ENCODE peak calls at places on chromosomes 6 and 20, in seven cellular contexts. N is fibroblast of mammary gland, Z is heart right ventricle, A is fibroblast of villous mesenchyme, D is neural crest cell, K is natural killer cell, B is nephron progenitor cell. M is an unnamed sample.

GRCh38 chr20:47605673-47606413 is 104.2 kb downstream of the NCOA3 start:
- DNase-seq in A (no peak), B (no peak), D (no peak), Z (no peak), N (no peak), K (no peak), M (no peak)

GRCh38 chr6:98747246-98747645 is 87.1 kb upstream of the POU3F2 start:
- DNase-seq in A (no peak), Z (no peak), N (no peak), D (no peak), K (no peak), B (no peak), M (no peak)

GRCh38 chr6:71082033-71082620 is 125.3 kb upstream of the B3GAT2 start:
- DNase-seq in Z (no peak), N (peak), K (no peak), D (no peak), A (peak), B (no peak), M (no peak)

GRCh38 chr6:111418971-111419693 is 63.9 kb downstream of the REV3L start:
- DNase-seq in N (peak), D (no peak), Z (no peak), K (no peak), B (no peak), A (peak), M (no peak)

GRCh38 chr6:11648436-11648775 is 110.9 kb downstream of the TMEM170B start:
- DNase-seq in K (no peak), D (no peak), B (no peak), Z (no peak), N (no peak), A (no peak), M (no peak)

GRCh38 chr6:168648240-168648639 is 207.3 kb downstream of the SMOC2 start:
- DNase-seq in D (no peak), K (no peak), Z (peak), A (no peak), B (no peak), N (no peak), M (no peak)

GRCh38 chr6:125953502-125953875 is 3.1 kb upstream of the HINT3 start:
- DNase-seq in K (no peak), B (peak), D (no peak), Z (no peak), N (no peak), A (no peak), M (no peak)

GRCh38 chr6:135535989-135536414 is 38.5 kb upstream of the AHI1 start:
- DNase-seq in Z (peak), B (peak), D (peak), N (peak), A (peak), K (no peak), M (no peak)

GRCh38 chr6:108621117-108621516 is 60.4 kb downstream of the FOXO3 start:
- DNase-seq in A (peak), K (no peak), Z (no peak), D (no peak), B (no peak), N (peak), M (no peak)

GRCh38 chr6:43355862-43356590 is 13.4 kb downstream of the ZNF318 start:
- DNase-seq in K (no peak), D (no peak), B (no peak), N (no peak), A (no peak), Z (peak), M (no peak)

GRCh38 chr6:56516003-56516402 is 126.7 kb downstream of the DST start:
- DNase-seq in B (no peak), K (no peak), D (no peak), N (no peak), Z (no peak), A (no peak), M (no peak)

GRCh38 chr6:155387551-155387950 is 68.1 kb downstream of the NOX3 start:
- DNase-seq in N (no peak), A (no peak), Z (no peak), B (no peak), K (no peak), D (no peak), M (no peak)

GRCh38 chr6:102981631-102982030 is 1588.1 kb downstream of the GRIK2 start:
- DNase-seq in A (no peak), B (no peak), D (no peak), N (no peak), Z (no peak), K (no peak), M (no peak)

GRCh38 chr6:32838114-32838958 is at the start of gene TAP2:
- DNase-seq in B (peak), A (peak), N (peak), K (peak), Z (peak), D (peak), M (peak)

GRCh38 chr6:100289285-100289684 is 175.4 kb downstream of the SIM1 start:
- DNase-seq in K (no peak), A (no peak), N (no peak), B (no peak), Z (no peak), D (no peak), M (no peak)

GRCh38 chr6:136772685-136773472 is 19.4 kb downstream of the MAP3K5 start:
- DNase-seq in Z (peak), K (no peak), N (no peak), D (no peak), A (no peak), B (no peak), M (no peak)

GRCh38 chr20:56616704-56617103 is 12.4 kb upstream of the TFAP2C start:
- DNase-seq in Z (no peak), K (no peak), B (no peak), D (no peak), N (no peak), A (no peak), M (no peak)

GRCh38 chr6:55922406-55922805 is 47.0 kb upstream of the BMP5 start:
- DNase-seq in A (no peak), K (no peak), B (no peak), Z (no peak), D (no peak), N (no peak), M (no peak)

GRCh38 chr6:92114091-92114490 is 1305.3 kb downstream of the EPHA7 start:
- DNase-seq in A (no peak), Z (no peak), D (no peak), K (no peak), N (no peak), B (no peak), M (no peak)

GRCh38 chr6:169978615-169979161 is 227.3 kb downstream of the ERMARD start:
- DNase-seq in D (no peak), B (no peak), K (no peak), N (peak), A (peak), Z (no peak), M (no peak)

GRCh38 chr6:127547215-127547614 is 28.1 kb upstream of the MTCL3 start:
- DNase-seq in K (no peak), A (no peak), N (peak), B (no peak), D (no peak), Z (no peak), M (no peak)

GRCh38 chr6:111950661-111951426 is 77.6 kb upstream of the FYN start:
- DNase-seq in A (no peak), K (no peak), N (peak), Z (peak), D (no peak), B (peak), M (no peak)

GRCh38 chr20:8860011-8860495 is 208.8 kb upstream of the PLCB4 start:
- DNase-seq in A (peak), N (peak), B (no peak), D (no peak), Z (no peak), K (no peak), M (no peak)

GRCh38 chr20:43761396-43762340 is 34.9 kb upstream of the GTSF1L start:
- DNase-seq in A (no peak), K (no peak), N (peak), B (no peak), D (no peak), Z (no peak), M (no peak)

GRCh38 chr20:53427951-53428350 is 165.7 kb downstream of the ZNF217 start:
- DNase-seq in K (no peak), Z (no peak), B (no peak), A (no peak), N (no peak), D (no peak), M (no peak)

GRCh38 chr6:43471399-43471798 is 6.0 kb upstream of the TJAP1 start:
- DNase-seq in K (no peak), Z (no peak), N (no peak), A (no peak), D (no peak), B (no peak), M (no peak)

GRCh38 chr6:170228581-170229310 is 62.1 kb downstream of the DLL1 start:
- DNase-seq in Z (no peak), A (no peak), D (no peak), K (no peak), N (no peak), B (no peak), M (no peak)

GRCh38 chr6:125511809-125512341 is 210.1 kb upstream of the HDDC2 start:
- DNase-seq in N (peak), K (no peak), B (no peak), Z (no peak), D (no peak), A (peak), M (no peak)

GRCh38 chr6:17233531-17233930 is 47.6 kb upstream of the RBM24 start:
- DNase-seq in K (no peak), B (no peak), N (peak), D (no peak), Z (no peak), A (no peak), M (no peak)

GRCh38 chr20:45963059-45964011 is 8.7 kb downstream of the ZNF335 start:
- DNase-seq in B (no peak), N (peak), K (no peak), D (no peak), A (peak), Z (no peak), M (no peak)

GRCh38 chr6:6785163-6785521 is 196.6 kb downstream of the LY86 start:
- DNase-seq in Z (no peak), A (no peak), D (no peak), N (peak), K (no peak), B (no peak), M (no peak)

GRCh38 chr6:104940881-104941693 is 15.8 kb upstream of the LIN28B start:
- DNase-seq in N (peak), B (peak), D (peak), A (peak), Z (no peak), K (no peak), M (peak)

GRCh38 chr6:43269273-43270007 is 26.2 kb downstream of the TTBK1 start:
- DNase-seq in B (peak), N (no peak), A (no peak), K (peak), D (no peak), Z (peak), M (no peak)

GRCh38 chr20:19995220-19995863 is 21.8 kb upstream of the NAA20 start:
- DNase-seq in K (no peak), N (peak), B (no peak), A (peak), Z (peak), D (no peak), M (no peak)

GRCh38 chr6:4687989-4688947 is 87.9 kb upstream of the CDYL start:
- DNase-seq in B (no peak), N (peak), A (peak), D (no peak), Z (no peak), K (no peak), M (no peak)

GRCh38 chr20:20549699-20550098 is 162.7 kb downstream of the RALGAPA2 start:
- DNase-seq in Z (no peak), B (no peak), N (peak), A (peak), D (no peak), K (no peak), M (no peak)

GRCh38 chr6:2434116-2434515 is 188.7 kb upstream of the GMDS start:
- DNase-seq in B (no peak), A (no peak), K (no peak), N (no peak), D (no peak), Z (no peak), M (no peak)

GRCh38 chr6:114997813-114998292 is 655.0 kb upstream of the HS3ST5 start:
- DNase-seq in B (no peak), A (no peak), D (no peak), N (no peak), Z (no peak), K (no peak), M (no peak)

GRCh38 chr20:31542201-31542842 is 28.1 kb downstream of the HM13 start:
- DNase-seq in N (peak), B (no peak), D (no peak), K (no peak), A (no peak), Z (no peak), M (no peak)

DNA sequence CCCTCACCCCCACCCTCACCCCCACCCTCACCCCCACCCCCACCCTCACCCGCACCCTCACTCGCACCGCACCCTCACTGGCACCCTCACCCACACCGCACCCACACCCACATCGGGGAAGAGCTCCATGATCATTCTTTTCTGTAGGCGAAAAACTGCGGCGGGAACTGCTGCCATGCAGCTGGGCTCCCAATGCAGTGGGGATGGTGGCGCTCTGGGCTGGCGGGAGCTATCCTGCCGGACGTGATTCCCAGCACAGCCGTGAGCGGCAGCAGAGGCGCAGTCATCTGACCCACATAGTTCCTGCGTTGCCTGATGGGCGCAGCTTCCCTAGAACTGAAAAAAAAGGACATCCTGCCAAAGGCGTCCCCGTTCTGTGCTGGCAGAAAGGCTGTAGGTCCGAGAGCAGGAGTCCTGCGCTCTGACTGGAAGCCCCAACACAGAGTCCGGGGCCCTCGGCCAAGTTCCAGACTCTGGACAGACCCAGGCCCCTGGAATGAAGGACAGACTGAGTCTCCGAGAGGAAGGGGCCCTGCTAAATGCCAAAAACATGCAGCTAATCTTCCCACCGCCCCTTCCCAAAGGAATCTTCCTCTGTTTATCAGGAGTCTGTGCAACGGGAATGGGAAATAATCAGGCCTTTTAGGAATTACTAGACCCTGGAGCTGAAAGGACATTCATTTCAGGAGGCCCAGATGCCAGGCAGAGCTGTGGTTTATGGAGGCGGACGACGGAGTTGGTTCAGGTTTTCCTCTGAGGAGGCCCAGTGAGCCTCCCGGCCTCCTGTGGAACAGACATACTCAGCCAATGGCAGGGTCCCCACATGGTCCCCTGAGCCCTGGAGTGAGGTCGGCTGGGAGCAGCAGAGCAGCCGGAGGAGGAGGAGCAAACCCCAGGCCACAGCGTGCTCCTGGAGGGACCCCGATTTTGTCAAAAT is 14.1 kb upstream of the TCFL5 start:
- DNase-seq in K (no peak), N (peak), B (peak), D (peak), A (peak), Z (peak), M (peak)
- TF ChIP-seq CTCF in K (no peak), N (peak), B (peak), D (peak), A (peak), Z (no peak), M (no peak)

DNA sequence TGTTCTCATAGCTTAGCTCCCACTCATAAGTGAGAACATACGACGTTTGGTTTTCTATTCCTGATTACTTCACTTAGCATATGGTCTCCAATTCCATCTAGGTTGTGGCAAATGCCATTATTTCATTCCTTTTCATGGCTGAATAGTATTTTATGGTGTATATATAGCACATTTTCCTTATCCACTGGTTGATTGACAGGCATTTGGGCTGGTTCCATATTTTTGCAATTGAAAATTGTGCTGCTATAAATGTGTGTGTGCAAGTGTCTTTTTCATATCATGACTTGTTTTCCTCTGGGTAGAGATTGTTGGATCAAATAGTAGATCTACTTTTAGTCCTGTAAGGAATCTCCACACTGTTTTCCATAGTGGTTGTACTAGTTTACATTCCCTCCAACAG is 133.0 kb upstream of the TAB2 start:
- DNase-seq in K (no peak), Z (no peak), B (no peak), A (no peak), D (no peak), N (no peak), M (no peak)
- TF ChIP-seq CTCF in K (no peak), Z (no peak), B (no peak), A (no peak), D (no peak), N (no peak), M (no peak)

DNA sequence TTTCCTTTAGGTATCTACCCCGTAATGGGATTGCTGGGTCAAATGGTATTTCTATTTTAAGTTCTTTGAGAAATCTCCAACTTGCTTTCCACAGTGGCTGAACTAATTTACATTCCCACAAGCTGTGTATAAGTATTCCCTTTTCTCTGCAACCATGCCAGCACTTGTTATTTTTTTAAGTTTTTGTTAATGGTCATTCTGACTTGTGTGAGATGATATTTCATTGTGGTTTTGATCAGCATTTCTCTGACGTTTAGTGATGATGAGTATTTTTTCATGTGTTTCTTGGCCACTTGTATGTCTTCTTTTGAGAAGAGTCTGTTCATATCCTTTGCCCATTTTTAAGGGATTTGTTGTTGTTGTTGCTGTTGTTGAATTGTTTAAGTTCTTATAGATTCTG is 871.1 kb downstream of the KIF16B start:
- DNase-seq in K (no peak), N (peak), B (no peak), A (peak), D (no peak), Z (no peak), M (no peak)
- TF ChIP-seq CTCF in K (no peak), N (no peak), B (no peak), A (no peak), D (no peak), Z (no peak), M (no peak)

GRCh38 chr6:31038559-31038958 is 28.3 kb downstream of the MUC22 start:
- DNase-seq in A (no peak), K (no peak), D (no peak), B (no peak), Z (no peak), N (no peak), M (no peak)

GRCh38 chr6:31037692-31038091 is 27.4 kb downstream of the MUC22 start:
- DNase-seq in K (no peak), N (peak), B (no peak), A (peak), Z (no peak), D (no peak), M (no peak)

GRCh38 chr6:31041372-31041974 is 31.2 kb downstream of the MUC22 start:
- DNase-seq in K (no peak), A (no peak), B (no peak), Z (no peak), N (no peak), D (no peak), M (no peak)

GRCh38 chr6:31048090-31048489 is 37.8 kb downstream of the MUC22 start:
- DNase-seq in B (no peak), A (no peak), K (no peak), D (no peak), N (no peak), Z (no peak), M (no peak)

DNA sequence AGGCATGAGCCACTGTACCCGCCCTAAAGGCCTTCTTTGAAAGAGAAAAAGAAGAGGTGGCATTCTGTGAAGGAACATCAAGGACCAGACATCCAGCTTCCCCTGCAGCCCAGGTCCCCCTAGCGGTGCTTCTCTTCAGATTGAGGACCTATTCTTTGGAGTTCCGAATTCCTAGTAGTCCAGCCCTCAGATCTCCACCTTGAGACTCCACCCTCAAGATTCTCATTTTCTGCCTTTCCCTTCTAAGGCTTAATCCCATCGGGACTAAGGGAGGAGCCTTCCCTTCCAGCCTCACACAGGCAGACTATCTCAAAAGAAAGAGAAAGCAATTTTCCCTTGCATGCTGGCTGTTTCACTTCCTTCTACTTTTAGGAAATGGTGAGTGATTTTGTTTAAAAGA is 32.5 kb downstream of the MUC22 start:
- DNase-seq in Z (peak), B (peak), K (no peak), N (peak), D (peak), A (peak), M (no peak)
- TF ChIP-seq CTCF in Z (peak), B (no peak), K (peak), N (peak), D (peak), A (peak), M (no peak)

GRCh38 chr6:69706724-69707123 is 90.1 kb downstream of the LMBRD1 start:
- DNase-seq in D (no peak), Z (no peak), N (no peak), A (no peak), B (no peak), K (no peak), M (no peak)

GRCh38 chr6:69704916-69705315 is 91.9 kb downstream of the LMBRD1 start:
- DNase-seq in A (no peak), B (no peak), Z (no peak), D (no peak), K (no peak), N (no peak), M (no peak)

GRCh38 chr6:69705954-69706353 is 90.9 kb downstream of the LMBRD1 start:
- DNase-seq in N (no peak), A (no peak), D (no peak), Z (no peak), B (no peak), K (no peak), M (no peak)
- TF ChIP-seq CTCF in N (no peak), A (no peak), D (no peak), Z (no peak), B (no peak), K (no peak), M (no peak)